ENCODE peak calls at places on chromosomes 7 and 10, in six cellular contexts. G is GM20000, D is anterior cingulate cortex, T is heart left ventricle, Z is cardiac fibroblast, Q is NCI-H748 treated with DMSO at 0.1 percent for 48 hours. B is an unnamed sample.

GRCh38 chr10:81179805-81180452 is 642.2 kb downstream of the SH2D4B start:
- DNase-seq in G (peak), D (no peak), T (no peak), Z (no peak), Q (no peak), B (no peak)

GRCh38 chr7:259751-260405 is 30.1 kb upstream of the FOXL3 start:
- DNase-seq in G (no peak), D (no peak), T (no peak), Z (no peak), Q (no peak), B (peak)

GRCh38 chr10:69866688-69867461 is 65.2 kb downstream of the COL13A1 start:
- DNase-seq in G (no peak), D (no peak), T (peak), Z (peak), Q (no peak), B (peak)

GRCh38 chr7:914521-915194 is 38.3 kb downstream of the GET4 start:
- DNase-seq in G (no peak), D (no peak), T (no peak), Z (no peak), Q (no peak), B (peak)

GRCh38 chr7:27424231-27424630 is 181.6 kb downstream of the EVX1 start:
- DNase-seq in G (no peak), D (no peak), T (no peak), Z (no peak), Q (no peak), B (no peak)

GRCh38 chr7:49986191-49986590 is 106.9 kb downstream of the ZPBP start:
- DNase-seq in G (no peak), D (no peak), T (no peak), Z (no peak), Q (no peak), B (peak)

GRCh38 chr10:79286318-79286951 is 60.8 kb upstream of the PPIF start:
- DNase-seq in G (peak), D (peak), T (peak), Z (peak), Q (no peak), B (peak)

GRCh38 chr10:73263948-73264347 is 11.5 kb upstream of the MRPS16 start:
- DNase-seq in G (no peak), D (no peak), T (no peak), Z (peak), Q (no peak), B (no peak)

GRCh38 chr7:121083138-121083789 is 94.8 kb downstream of the CPED1 start:
- DNase-seq in G (no peak), D (no peak), T (no peak), Z (peak), Q (no peak), B (no peak)

GRCh38 chr10:46273506-46274477 is 13.0 kb upstream of the ANTXRL start:
- DNase-seq in G (no peak), D (no peak), T (peak), Z (no peak), Q (no peak), B (peak)

GRCh38 chr10:10826125-10826524 is 191.5 kb upstream of the CELF2 start:
- DNase-seq in G (no peak), D (no peak), T (no peak), Z (peak), Q (no peak), B (no peak)

GRCh38 chr10:119270893-119271361 is 63.6 kb downstream of the GRK5 start:
- DNase-seq in G (peak), D (no peak), T (peak), Z (peak), Q (no peak), B (peak)

GRCh38 chr10:96690755-96691730 is 29.3 kb downstream of the PIK3AP1 start:
- DNase-seq in G (no peak), D (no peak), T (no peak), Z (no peak), Q (no peak), B (no peak)

GRCh38 chr10:48523820-48524758 is 80.8 kb downstream of the ARHGAP22 start:
- DNase-seq in G (peak), D (no peak), T (no peak), Z (peak), Q (no peak), B (no peak)

GRCh38 chr7:129952164-129952652 is 552 bp downstream of the UBE2H start:
- DNase-seq in G (peak), D (peak), T (peak), Z (peak), Q (no peak), B (peak)

GRCh38 chr7:133742709-133743538 is 384.2 kb upstream of the LRGUK start:
- DNase-seq in G (peak), D (no peak), T (no peak), Z (peak), Q (peak), B (no peak)

GRCh38 chr7:2213551-2214215 is 19.1 kb downstream of the MAD1L1 start:
- DNase-seq in G (no peak), D (no peak), T (peak), Z (no peak), Q (no peak), B (peak)

GRCh38 chr7:43870316-43870715 is 999 bp upstream of the MRPS24 start:
- DNase-seq in G (no peak), D (no peak), T (no peak), Z (no peak), Q (no peak), B (no peak)

GRCh38 chr7:7395785-7396184 is 139.9 kb downstream of the COL28A1 start:
- DNase-seq in G (no peak), D (no peak), T (no peak), Z (no peak), Q (peak), B (no peak)

GRCh38 chr7:77626515-77627306 is 69.5 kb upstream of the RSBN1L start:
- DNase-seq in G (no peak), D (no peak), T (no peak), Z (no peak), Q (no peak), B (no peak)

B was measured in kidney.